ENCODE peak calls at places on chromosomes 13 and 19, in six cellular contexts. B is tibial artery; T is SHP77 treated with DMSO at 0.1 percent for 48 hours; M is endothelial cell; Y is naive B cell; K is activated naive CD8-positive, alpha-beta T cell treated with anti-CD3 and anti-CD28 coated beads, Interleukin-2, amount 50 U/mL, for 16 hours. C is an unnamed sample.

GRCh38 chr13:44746690-44747089 is 170.6 kb upstream of the TSC22D1 start:
- DNase-seq in B (no peak), T (no peak), M (no peak), Y (no peak), K (no peak), C (no peak)

GRCh38 chr19:14977128-14977527 is 2.5 kb downstream of the SLC1A6 start:
- DNase-seq in B (no peak), T (no peak), M (no peak), Y (no peak), K (no peak), C (no peak)

GRCh38 chr13:112353856-112354255 is 22.3 kb upstream of the SPACA7 start:
- DNase-seq in B (peak; percentile 35), T (no peak), M (no peak), Y (no peak), K (no peak), C (no peak)

GRCh38 chr19:35852029-35852780 is at the start of gene NPHS1:
- DNase-seq in B (no peak), T (no peak), M (no peak), Y (no peak), K (no peak), C (no peak)

GRCh38 chr13:25886438-25887214 is 165.2 kb downstream of the SHISA2 start:
- DNase-seq in B (no peak), T (no peak), M (no peak), Y (no peak), K (no peak), C (no peak)

GRCh38 chr13:106986033-106986484 is 418.1 kb upstream of the ARGLU1 start:
- DNase-seq in B (no peak), T (no peak), M (no peak), Y (no peak), K (no peak), C (no peak)

GRCh38 chr19:7177926-7178325 is 108.4 kb downstream of the ZNF557 start:
- DNase-seq in B (no peak), T (no peak), M (no peak), Y (no peak), K (no peak), C (no peak)

GRCh38 chr19:11024259-11024658 is 63.4 kb downstream of the SMARCA4 start:
- DNase-seq in B (peak; percentile 61), T (no peak), M (no peak), Y (no peak), K (no peak), C (no peak)

GRCh38 chr19:49331616-49332055 is 3.6 kb upstream of the CD37 start:
- DNase-seq in B (peak; percentile 59), T (no peak), M (no peak), Y (peak; percentile 71), K (peak; percentile 14), C (peak; percentile 43)

GRCh38 chr19:20103091-20103501 is 25.3 kb downstream of the ZNF90 start:
- DNase-seq in B (no peak), T (no peak), M (no peak), Y (no peak), K (no peak), C (no peak)

GRCh38 chr13:112969692-112970338 is 801 bp downstream of the MCF2L start:
- DNase-seq in B (no peak), T (no peak), M (no peak), Y (no peak), K (no peak), C (no peak)

GRCh38 chr19:19062454-19063182 is 1.2 kb upstream of the SLC25A42 start:
- DNase-seq in B (no peak), T (peak; percentile 27), M (no peak), Y (no peak), K (no peak), C (no peak)

GRCh38 chr19:42140125-42140754 is 8.0 kb upstream of the POU2F2 start:
- DNase-seq in B (no peak), T (no peak), M (peak; percentile 89), Y (no peak), K (no peak), C (no peak)

GRCh38 chr13:27170521-27171243 is 929 bp downstream of the USP12 start:
- DNase-seq in B (no peak), T (no peak), M (peak; percentile 80), Y (no peak), K (peak; percentile 11), C (peak; percentile 67)

GRCh38 chr13:80040219-80040976 is 300.5 kb downstream of the SPRY2 start:
- DNase-seq in B (no peak), T (no peak), M (no peak), Y (no peak), K (no peak), C (peak; percentile 51)

GRCh38 chr19:7153008-7153407 is 83.5 kb downstream of the ZNF557 start:
- DNase-seq in B (no peak), T (no peak), M (no peak), Y (no peak), K (no peak), C (no peak)

GRCh38 chr19:49677232-49677881 is at the start of gene PRMT1:
- DNase-seq in B (no peak), T (no peak), M (peak; percentile 65), Y (peak; percentile 64), K (no peak), C (peak; percentile 68)

GRCh38 chr13:40377783-40378182 is 288.7 kb downstream of the FOXO1 start:
- DNase-seq in B (no peak), T (no peak), M (no peak), Y (no peak), K (peak; percentile 29), C (no peak)

GRCh38 chr19:10230155-10230903 is 802 bp downstream of the S1PR2 start:
- DNase-seq in B (peak; percentile 73), T (no peak), M (peak; percentile 66), Y (peak; percentile 60), K (peak; percentile 42), C (peak; percentile 61)

GRCh38 chr19:741506-742131 is 9.3 kb upstream of the MISP start:
- DNase-seq in B (no peak), T (no peak), M (peak; percentile 34), Y (no peak), K (no peak), C (peak; percentile 58)

GRCh38 chr13:113495494-113496251 is 5.2 kb upstream of the DCUN1D2 start:
- DNase-seq in B (no peak), T (no peak), M (peak; percentile 22), Y (no peak), K (no peak), C (no peak)

GRCh38 chr13:87128006-87128405 is 543.2 kb upstream of the SLITRK5 start:
- DNase-seq in B (no peak), T (peak; percentile 23), M (no peak), Y (no peak), K (no peak), C (no peak)

GRCh38 chr19:20102097-20102496 is 24.3 kb downstream of the ZNF90 start:
- DNase-seq in B (no peak), T (no peak), M (no peak), Y (no peak), K (no peak), C (no peak)

GRCh38 chr13:45082964-45083363 is 37.3 kb upstream of the GTF2F2 start:
- DNase-seq in B (no peak), T (no peak), M (no peak), Y (no peak), K (no peak), C (no peak)

GRCh38 chr19:5397804-5398692 is 57.2 kb upstream of the ZNRF4 start:
- DNase-seq in B (no peak), T (no peak), M (peak; percentile 55), Y (peak; percentile 2), K (no peak), C (peak; percentile 56)

GRCh38 chr13:106710267-106710666 is 142.3 kb upstream of the ARGLU1 start:
- DNase-seq in B (no peak), T (no peak), M (no peak), Y (no peak), K (no peak), C (no peak)

GRCh38 chr19:34688592-34688991 is 11.1 kb downstream of the ZNF302 start:
- DNase-seq in B (no peak), T (no peak), M (no peak), Y (no peak), K (no peak), C (no peak)

GRCh38 chr19:10915511-10916091 is 12.8 kb downstream of the YIPF2 start:
- DNase-seq in B (no peak), T (no peak), M (no peak), Y (no peak), K (no peak), C (no peak)

C was measured in SK-N-DZ.